ENCODE peak calls at places on chromosomes 6 and 20, in seven cellular contexts. U is WTC11, Q is neural crest cell, N is AG09319, K is right lobe of liver, J is left ventricle myocardium inferior, C is HFF-Myc. S is an unnamed sample.

GRCh38 chr6:38586992-38587391 is 52.7 kb downstream of the BTBD9 start:
- DNase-seq in U (no peak), Q (no peak), N (no peak), K (no peak), J (no peak), C (no peak), S (no peak)

GRCh38 chr20:38308447-38308846 is 4.5 kb downstream of the BPI start:
- DNase-seq in U (no peak), Q (no peak), N (no peak), K (no peak), J (no peak), C (no peak), S (no peak)

GRCh38 chr6:106746660-106747059 is 117.3 kb downstream of the QRSL1 start:
- DNase-seq in U (no peak), Q (no peak), N (no peak), K (no peak), J (no peak), C (no peak), S (no peak)

GRCh38 chr6:14950103-14950969 is 295.5 kb upstream of the JARID2 start:
- DNase-seq in U (no peak), Q (no peak), N (no peak), K (no peak), J (no peak), C (no peak), S (no peak)

GRCh38 chr6:149046164-149046821 is 271.2 kb upstream of the TAB2 start:
- DNase-seq in U (no peak), Q (no peak), N (no peak), K (no peak), J (no peak), C (no peak), S (no peak)

GRCh38 chr20:16573011-16573965 is at the start of gene KIF16B:
- DNase-seq in U (peak), Q (peak), N (peak), K (peak), J (peak), C (no peak), S (peak)

GRCh38 chr6:147194652-147195403 is 9.4 kb upstream of the STXBP5 start:
- DNase-seq in U (no peak), Q (no peak), N (no peak), K (no peak), J (no peak), C (no peak), S (no peak)

GRCh38 chr6:125294925-125295324 is 6.8 kb downstream of the HDDC2 start:
- DNase-seq in U (no peak), Q (no peak), N (no peak), K (peak), J (no peak), C (no peak), S (no peak)

GRCh38 chr20:51536116-51537069 is 6.1 kb downstream of the NFATC2 start:
- DNase-seq in U (no peak), Q (no peak), N (no peak), K (no peak), J (no peak), C (no peak), S (no peak)

GRCh38 chr20:25248501-25249172 is 752 bp downstream of the PYGB start:
- DNase-seq in U (peak), Q (peak), N (no peak), K (no peak), J (peak), C (no peak), S (no peak)

GRCh38 chr6:109093732-109094131 is 914 bp downstream of the SESN1 start:
- DNase-seq in U (no peak), Q (no peak), N (no peak), K (no peak), J (no peak), C (no peak), S (peak)

GRCh38 chr6:153537422-153537821 is 406.3 kb upstream of the RGS17 start:
- DNase-seq in U (no peak), Q (no peak), N (no peak), K (no peak), J (no peak), C (no peak), S (no peak)

GRCh38 chr6:136094812-136095211 is 155.3 kb downstream of the MTFR2 start:
- DNase-seq in U (no peak), Q (no peak), N (no peak), K (no peak), J (no peak), C (no peak), S (no peak)

GRCh38 chr6:53710788-53711187 is 45.2 kb upstream of the KLHL31 start:
- DNase-seq in U (no peak), Q (no peak), N (no peak), K (no peak), J (no peak), C (no peak), S (no peak)

GRCh38 chr20:61810709-61811565 is 254.7 kb downstream of the TAF4 start:
- DNase-seq in U (no peak), Q (no peak), N (no peak), K (no peak), J (no peak), C (no peak), S (no peak)

GRCh38 chr6:97111243-97111642 is 171.8 kb downstream of the MMS22L start:
- DNase-seq in U (no peak), Q (no peak), N (no peak), K (no peak), J (no peak), C (no peak), S (no peak)

GRCh38 chr6:85388531-85388930 is 61.4 kb upstream of the NT5E start:
- DNase-seq in U (no peak), Q (no peak), N (no peak), K (no peak), J (no peak), C (no peak), S (no peak)

GRCh38 chr20:2759603-2760360 is 40.6 kb downstream of the CPXM1 start:
- DNase-seq in U (no peak), Q (no peak), N (no peak), K (peak), J (no peak), C (no peak), S (peak)

GRCh38 chr6:151370509-151371078 is 20.8 kb downstream of the ZBTB2 start:
- DNase-seq in U (no peak), Q (no peak), N (no peak), K (no peak), J (no peak), C (no peak), S (no peak)

GRCh38 chr6:1622220-1622841 is 12.6 kb downstream of the FOXC1 start:
- DNase-seq in U (no peak), Q (no peak), N (no peak), K (peak), J (no peak), C (no peak), S (peak)

GRCh38 chr20:60361761-60362410 is 403.7 kb downstream of the CDH26 start:
- DNase-seq in U (no peak), Q (no peak), N (no peak), K (no peak), J (no peak), C (no peak), S (no peak)

GRCh38 chr6:99432877-99433276 is 7.8 kb upstream of the PNISR start:
- DNase-seq in U (no peak), Q (no peak), N (no peak), K (no peak), J (no peak), C (no peak), S (no peak)

GRCh38 chr6:41278699-41279405 is 7.6 kb downstream of the TREM1 start:
- DNase-seq in U (peak), Q (peak), N (peak), K (no peak), J (peak), C (peak), S (peak)

GRCh38 chr20:62203378-62204030 is 16.6 kb downstream of the HRH3 start:
- DNase-seq in U (no peak), Q (no peak), N (no peak), K (no peak), J (no peak), C (no peak), S (no peak)

GRCh38 chr6:66481216-66481615 is 774.2 kb upstream of the EYS start:
- DNase-seq in U (no peak), Q (no peak), N (no peak), K (no peak), J (no peak), C (no peak), S (no peak)

GRCh38 chr6:145866449-145867401 is 52.1 kb upstream of the FBXO30 start:
- DNase-seq in U (no peak), Q (no peak), N (no peak), K (no peak), J (no peak), C (no peak), S (peak)

GRCh38 chr6:152087096-152087495 is 279.6 kb downstream of the ESR1 start:
- DNase-seq in U (no peak), Q (no peak), N (no peak), K (no peak), J (no peak), C (no peak), S (no peak)

GRCh38 chr6:139373154-139373927 is 1.1 kb downstream of the CITED2 start:
- DNase-seq in U (peak), Q (peak), N (no peak), K (peak), J (peak), C (no peak), S (peak)

GRCh38 chr20:46683939-46684750 is 5.1 kb downstream of the TP53RK start:
- DNase-seq in U (peak), Q (peak), N (peak), K (no peak), J (peak), C (peak), S (no peak)

GRCh38 chr6:26122402-26122792 is 35.2 kb downstream of the HFE start:
- DNase-seq in U (peak), Q (no peak), N (no peak), K (no peak), J (no peak), C (no peak), S (no peak)

GRCh38 chr6:12164508-12164770 is 125.7 kb upstream of the EDN1 start:
- DNase-seq in U (no peak), Q (no peak), N (no peak), K (no peak), J (no peak), C (no peak), S (no peak)

GRCh38 chr20:45361794-45362193 is 1.2 kb upstream of the SYS1 start:
- DNase-seq in U (no peak), Q (no peak), N (no peak), K (peak), J (no peak), C (no peak), S (no peak)

GRCh38 chr20:48238326-48238725 is 453.0 kb upstream of the SULF2 start:
- DNase-seq in U (no peak), Q (no peak), N (no peak), K (no peak), J (no peak), C (peak), S (no peak)

GRCh38 chr6:39938773-39939381 is 4.6 kb upstream of the MOCS1 start:
- DNase-seq in U (no peak), Q (no peak), N (no peak), K (peak), J (no peak), C (no peak), S (no peak)

GRCh38 chr20:12171927-12172581 is 254.4 kb downstream of the BTBD3 start:
- DNase-seq in U (no peak), Q (no peak), N (peak), K (no peak), J (no peak), C (no peak), S (no peak)

GRCh38 chr6:169795196-169795595 is 43.8 kb downstream of the ERMARD start:
- DNase-seq in U (no peak), Q (no peak), N (no peak), K (no peak), J (no peak), C (no peak), S (no peak)

GRCh38 chr6:165880721-165881120 is 217.7 kb upstream of the PDE10A start:
- DNase-seq in U (no peak), Q (no peak), N (no peak), K (no peak), J (no peak), C (no peak), S (no peak)

GRCh38 chr20:17749979-17750721 is 50.4 kb downstream of the BANF2 start:
- DNase-seq in U (no peak), Q (no peak), N (no peak), K (peak), J (peak), C (no peak), S (no peak)
- TF ChIP-seq CTCF in U (no peak), Q (no peak), N (no peak), K (no peak), J (no peak), C (no peak), S (no peak)

GRCh38 chr6:80528115-80528514 is 421.6 kb downstream of the BCKDHB start:
- DNase-seq in U (no peak), Q (no peak), N (no peak), K (no peak), J (no peak), C (peak), S (no peak)
- TF ChIP-seq CTCF in U (no peak), Q (no peak), N (peak), K (no peak), J (no peak), C (no peak), S (no peak)

GRCh38 chr6:33248932-33249731 is 22.5 kb downstream of the VPS52 start:
- DNase-seq in U (peak), Q (peak), N (peak), K (peak), J (peak), C (peak), S (peak)

GRCh38 chr6:33250731-33251130 is 20.9 kb downstream of the VPS52 start:
- DNase-seq in U (no peak), Q (no peak), N (no peak), K (no peak), J (no peak), C (no peak), S (no peak)

GRCh38 chr6:33252758-33253157 is 18.9 kb downstream of the VPS52 start:
- DNase-seq in U (no peak), Q (no peak), N (no peak), K (no peak), J (no peak), C (no peak), S (no peak)

GRCh38 chr6:33249732-33250625 is 21.7 kb downstream of the VPS52 start:
- DNase-seq in U (no peak), Q (no peak), N (peak), K (peak), J (no peak), C (no peak), S (no peak)

GRCh38 chr6:33251390-33252012 is 20.2 kb downstream of the VPS52 start:
- DNase-seq in U (no peak), Q (no peak), N (no peak), K (no peak), J (no peak), C (no peak), S (no peak)
- TF ChIP-seq CTCF in U (no peak), Q (no peak), N (no peak), K (no peak), J (no peak), C (no peak), S (peak)

GRCh38 chr6:76697585-76697984 is 625.1 kb upstream of the IMPG1 start:
- DNase-seq in U (no peak), Q (no peak), N (no peak), K (no peak), J (no peak), C (no peak), S (no peak)
- TF ChIP-seq CTCF in U (no peak), Q (peak), N (no peak), K (peak), J (no peak), C (no peak), S (no peak)

GRCh38 chr6:142953373-142954273 is 8.6 kb upstream of the HIVEP2 start:
- DNase-seq in U (no peak), Q (no peak), N (no peak), K (no peak), J (no peak), C (no peak), S (no peak)
- TF ChIP-seq CTCF in U (no peak), Q (no peak), N (no peak), K (no peak), J (no peak), C (no peak), S (no peak)

GRCh38 chr6:86936834-86937218 is 502 bp upstream of the HTR1E start:
- DNase-seq in U (peak), Q (no peak), N (no peak), K (no peak), J (no peak), C (no peak), S (no peak)
- TF ChIP-seq CTCF in U (no peak), Q (no peak), N (no peak), K (no peak), J (no peak), C (no peak), S (no peak)

S was measured in GM13977.